ENCODE peak calls at places on chromosome 14, in eight cellular contexts. Z is mucosa of descending colon, F is lower leg skin, L is lung, V is heart left ventricle, X is kidney epithelial cell, Q is thoracic aorta, P is Calu3. C is an unnamed sample.

GRCh38 chr14:68442828-68443460 is 349.9 kb downstream of the ZFP36L1 start:
- DNase-seq in Q (no peak), P (no peak), V (no peak), L (no peak), F (no peak), Z (no peak), X (no peak), C (no peak)

GRCh38 chr14:99910337-99911268 is 117.4 kb downstream of the EML1 start:
- DNase-seq in Z (no peak), L (no peak), Q (no peak), F (no peak), V (no peak), X (peak), P (no peak), C (no peak)

GRCh38 chr14:100131181-100131580 is 28.3 kb downstream of the DEGS2 start:
- DNase-seq in F (no peak), L (peak), Z (no peak), V (no peak), Q (no peak), P (peak), X (no peak), C (no peak)

GRCh38 chr14:94005324-94005723 is 8.2 kb downstream of the CCDC197 start:
- DNase-seq in P (no peak), Q (no peak), Z (no peak), V (no peak), L (no peak), X (no peak), F (no peak), C (peak)

GRCh38 chr14:51821822-51822221 is 38.6 kb upstream of the GNG2 start:
- DNase-seq in P (no peak), F (no peak), L (no peak), V (no peak), Z (no peak), Q (no peak), X (no peak), C (no peak)

GRCh38 chr14:103522649-103523582 is at the start of gene CKB:
- DNase-seq in Q (no peak), F (no peak), P (peak), V (peak), L (no peak), Z (peak), X (no peak), C (peak)

GRCh38 chr14:104138098-104138890 is at the start of gene KIF26A:
- DNase-seq in Z (peak), V (peak), L (no peak), Q (no peak), F (no peak), X (no peak), P (no peak), C (no peak)

GRCh38 chr14:104532191-104532555 is 47.4 kb upstream of the C14orf180 start:
- DNase-seq in Z (no peak), F (no peak), Q (no peak), V (peak), P (no peak), X (no peak), L (no peak), C (no peak)

GRCh38 chr14:24840204-24840893 is 206.4 kb upstream of the GZMB start:
- DNase-seq in V (no peak), Q (no peak), P (no peak), X (no peak), F (no peak), Z (no peak), L (no peak), C (no peak)

GRCh38 chr14:99534863-99535262 is 53.7 kb downstream of the CCNK start:
- DNase-seq in Q (no peak), L (no peak), P (no peak), V (peak), Z (no peak), F (no peak), X (peak), C (no peak)

GRCh38 chr14:52700701-52701172 is 5.4 kb upstream of the ERO1A start:
- DNase-seq in F (no peak), Q (no peak), P (peak), L (no peak), X (peak), V (no peak), Z (no peak), C (no peak)

GRCh38 chr14:94394025-94394493 is 5.7 kb upstream of the SERPINA1 start:
- DNase-seq in Q (no peak), V (no peak), Z (no peak), P (no peak), X (no peak), L (no peak), F (no peak), C (no peak)

GRCh38 chr14:105880616-105881015 is 354.2 kb downstream of the TMEM121 start:
- DNase-seq in F (no peak), Z (peak), V (peak), X (no peak), L (no peak), Q (no peak), P (no peak), C (no peak)

GRCh38 chr14:50417853-50418252 is 21.2 kb upstream of the CDKL1 start:
- DNase-seq in P (no peak), V (no peak), L (no peak), Z (no peak), X (no peak), Q (no peak), F (no peak), C (no peak)

GRCh38 chr14:101469382-101470251 is 91.7 kb upstream of the DIO3 start:
- DNase-seq in V (no peak), X (no peak), Q (no peak), Z (no peak), P (no peak), F (no peak), L (no peak), C (no peak)

GRCh38 chr14:87483651-87484260 is 509.2 kb downstream of the GALC start:
- DNase-seq in V (no peak), Q (no peak), L (no peak), P (no peak), Z (no peak), F (no peak), X (peak), C (no peak)

GRCh38 chr14:75771614-75772013 is 110.6 kb downstream of the TTLL5 start:
- DNase-seq in Q (no peak), L (no peak), Z (no peak), P (no peak), F (no peak), X (no peak), V (no peak), C (no peak)

GRCh38 chr14:67623114-67623513 is 3.4 kb downstream of the ARG2 start:
- DNase-seq in X (no peak), P (no peak), V (no peak), L (no peak), F (no peak), Q (no peak), Z (no peak), C (no peak)

GRCh38 chr14:99576761-99577705 is 27.0 kb downstream of the CCDC85C start:
- DNase-seq in X (no peak), P (no peak), L (no peak), F (no peak), V (no peak), Z (no peak), Q (no peak), C (no peak)

GRCh38 chr14:51616724-51617409 is 34.8 kb upstream of the FRMD6 start:
- DNase-seq in P (peak), L (peak), V (no peak), Q (no peak), Z (no peak), F (peak), X (peak), C (no peak)

GRCh38 chr14:64549016-64549415 is 745 bp upstream of the PPP1R36 start:
- DNase-seq in Q (no peak), Z (no peak), X (no peak), P (no peak), F (no peak), V (no peak), L (no peak), C (no peak)

GRCh38 chr14:94481468-94482131 is 5.6 kb upstream of the SERPINA9 start:
- DNase-seq in X (no peak), L (no peak), V (no peak), P (no peak), Q (no peak), Z (no peak), F (no peak), C (no peak)

GRCh38 chr14:91647817-91648216 is 84.1 kb downstream of the CATSPERB start:
- DNase-seq in V (no peak), L (no peak), Z (no peak), X (no peak), F (no peak), P (no peak), Q (no peak), C (no peak)

GRCh38 chr14:68379510-68380303 is 413.2 kb downstream of the ZFP36L1 start:
- DNase-seq in L (no peak), V (no peak), Q (no peak), P (no peak), Z (peak), X (no peak), F (no peak), C (no peak)

DNA sequence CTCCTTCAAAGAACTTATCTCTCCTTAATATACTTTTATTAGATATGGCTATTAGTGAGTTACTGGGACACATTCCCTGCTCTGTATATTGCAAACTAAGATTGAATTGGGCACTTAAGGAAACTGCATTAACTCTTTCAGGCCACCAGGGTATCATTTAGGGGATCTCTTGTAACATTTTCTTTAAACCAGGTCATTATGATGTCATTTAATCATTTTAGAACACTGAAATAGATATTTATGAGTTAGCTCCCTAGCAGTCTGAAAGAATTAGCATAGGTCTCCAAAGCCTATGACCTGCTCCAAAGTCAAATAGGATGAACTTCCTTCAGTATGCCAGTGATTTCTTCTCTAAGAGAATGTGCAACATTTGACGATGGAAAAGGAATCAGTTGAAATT is 506.9 kb downstream of the FOXG1 start:
- DNase-seq in F (no peak), Q (no peak), P (no peak), L (no peak), X (no peak), Z (no peak), V (no peak), C (no peak)
- TF ChIP-seq CTCF in F (no peak), Q (no peak), P (no peak), L (no peak), X (no peak), Z (no peak), V (peak), C (no peak)

GRCh38 chr14:66507722-66508546 is at the start of gene GPHN:
- DNase-seq in F (peak), Q (peak), Z (peak), L (peak), V (peak), P (peak), X (peak), C (peak)
- TF ChIP-seq CTCF in F (no peak), Q (no peak), Z (peak), L (no peak), V (peak), P (no peak), X (peak), C (peak)

GRCh38 chr14:72644758-72645489 is 249.0 kb downstream of the DPF3 start:
- DNase-seq in Z (no peak), P (no peak), X (no peak), V (no peak), L (no peak), Q (no peak), F (no peak), C (no peak)
- TF ChIP-seq CTCF in Z (no peak), P (no peak), X (no peak), V (no peak), L (no peak), Q (no peak), F (no peak), C (no peak)

GRCh38 chr14:56686416-56686815 is 106.8 kb downstream of the TMEM260 start:
- DNase-seq in Q (no peak), X (no peak), L (no peak), V (peak), P (peak), F (no peak), Z (no peak), C (no peak)
- TF ChIP-seq CTCF in Q (no peak), X (peak), L (no peak), V (no peak), P (no peak), F (no peak), Z (no peak), C (no peak)

DNA sequence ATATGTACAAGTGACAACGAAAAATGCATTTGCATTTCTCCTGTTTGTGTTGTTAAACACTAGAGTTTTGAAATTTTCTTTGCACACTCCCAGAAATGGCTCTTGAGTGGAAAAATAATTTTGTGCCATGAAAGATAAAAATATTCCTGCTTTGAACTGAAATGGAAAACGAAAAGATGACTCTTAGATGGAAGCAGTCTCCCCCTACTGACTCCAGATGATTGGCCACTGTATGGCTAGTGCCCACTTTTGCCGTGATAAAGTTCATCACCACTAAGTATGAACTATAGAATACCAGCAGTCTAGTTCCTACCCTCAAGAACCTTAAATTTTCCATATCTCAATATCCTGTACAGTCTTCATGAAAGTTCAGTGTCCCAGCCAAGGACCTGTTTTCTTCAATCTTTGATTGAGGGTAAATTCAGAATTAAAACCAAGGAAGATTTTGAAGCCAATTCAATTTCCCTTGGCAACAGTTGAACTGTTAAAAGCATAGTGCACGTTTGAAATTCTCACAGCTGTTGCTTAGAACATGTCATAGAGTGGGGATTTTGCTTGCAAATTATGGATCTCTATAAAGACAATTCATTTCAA is 1.6 kb upstream of the PPP2R5E start:
- DNase-seq in P (peak), X (no peak), V (no peak), Q (no peak), L (no peak), Z (no peak), F (no peak), C (no peak)
- TF ChIP-seq CTCF in P (no peak), X (peak), V (no peak), Q (no peak), L (peak), Z (no peak), F (no peak), C (peak)

C was measured in GM10248.